ENCODE peak calls at places on chromosomes 13 and 19, in six cellular contexts. A is AG04450, Z is astrocyte of the cerebellum, I is heart right ventricle, D is fibroblast of mammary gland, J is endothelial cell. R is an unnamed sample.

GRCh38 chr13:31538067-31539042 is 201.0 kb upstream of the RXFP2 start:
- DNase-seq in A (no peak), Z (no peak), I (no peak), D (peak), J (peak), R (no peak)

GRCh38 chr13:109212630-109213029 is 573.8 kb downstream of the IRS2 start:
- DNase-seq in A (no peak), Z (no peak), I (no peak), D (no peak), J (no peak), R (no peak)

GRCh38 chr13:28459911-28460310 is 35.0 kb downstream of the FLT1 start:
- DNase-seq in A (no peak), Z (no peak), I (no peak), D (no peak), J (no peak), R (no peak)

GRCh38 chr19:56118666-56119584 is 2.2 kb downstream of the ZNF787 start:
- DNase-seq in A (no peak), Z (no peak), I (no peak), D (no peak), J (no peak), R (no peak)

GRCh38 chr19:46225558-46226004 is 4.0 kb upstream of the IGFL1 start:
- DNase-seq in A (no peak), Z (peak), I (no peak), D (peak), J (peak), R (no peak)

GRCh38 chr13:105937451-105937850 is 598.0 kb downstream of the EFNB2 start:
- DNase-seq in A (no peak), Z (no peak), I (no peak), D (no peak), J (peak), R (no peak)

GRCh38 chr13:105597573-105597972 is 937.9 kb downstream of the EFNB2 start:
- DNase-seq in A (no peak), Z (no peak), I (no peak), D (no peak), J (no peak), R (no peak)

GRCh38 chr19:15863272-15863671 is 34.6 kb downstream of the CYP4F2 start:
- DNase-seq in A (no peak), Z (no peak), I (no peak), D (no peak), J (no peak), R (no peak)

GRCh38 chr19:17424743-17425365 is 5.0 kb downstream of the MVB12A start:
- DNase-seq in A (no peak), Z (no peak), I (peak), D (peak), J (peak), R (no peak)

GRCh38 chr19:49534632-49535385 is 7.0 kb downstream of the RCN3 start:
- DNase-seq in A (no peak), Z (no peak), I (no peak), D (no peak), J (no peak), R (no peak)

GRCh38 chr19:44735011-44735410 is 13.5 kb upstream of the BCL3 start:
- DNase-seq in A (no peak), Z (no peak), I (no peak), D (no peak), J (no peak), R (no peak)

GRCh38 chr19:41871573-41872383 is 5.3 kb upstream of the CD79A start:
- DNase-seq in A (no peak), Z (no peak), I (no peak), D (no peak), J (no peak), R (no peak)

GRCh38 chr19:49906879-49907564 is 10.3 kb upstream of the IL4I1 start:
- DNase-seq in A (no peak), Z (no peak), I (no peak), D (no peak), J (no peak), R (no peak)

DNA sequence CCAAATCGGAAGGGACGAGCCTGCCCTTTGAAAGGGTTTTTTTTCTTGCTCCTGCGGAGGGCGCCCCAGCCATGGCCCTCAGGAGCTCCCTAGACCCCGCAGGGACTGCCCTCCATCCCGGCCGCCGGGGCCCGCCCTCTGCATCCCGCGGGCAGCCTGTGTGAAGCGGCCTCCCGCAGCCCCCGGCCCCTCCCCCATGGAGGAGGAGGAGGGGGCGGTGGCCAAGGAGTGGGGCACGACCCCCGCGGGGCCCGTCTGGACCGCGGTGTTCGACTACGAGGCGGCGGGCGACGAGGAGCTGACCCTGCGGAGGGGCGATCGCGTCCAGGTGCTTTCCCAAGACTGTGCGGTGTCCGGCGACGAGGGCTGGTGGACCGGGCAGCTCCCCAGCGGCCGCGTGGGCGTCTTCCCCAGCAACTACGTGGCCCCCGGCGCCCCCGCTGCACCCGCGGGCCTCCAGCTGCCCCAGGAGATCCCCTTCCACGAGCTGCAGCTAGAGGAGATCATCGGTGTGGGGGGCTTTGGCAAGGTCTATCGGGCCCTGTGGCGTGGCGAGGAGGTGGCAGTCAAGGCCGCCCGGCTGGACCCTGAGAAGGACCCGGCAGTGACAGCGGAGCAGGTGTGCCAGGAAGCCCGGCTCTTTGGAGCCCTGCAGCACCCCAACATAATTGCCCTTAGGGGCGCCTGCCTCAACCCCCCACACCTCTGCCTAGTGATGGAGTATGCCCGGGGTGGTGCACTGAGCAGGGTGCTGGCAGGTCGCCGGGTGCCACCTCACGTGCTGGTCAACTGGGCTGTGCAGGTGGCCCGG is 815 bp downstream of the MAP3K10 start:
- DNase-seq in A (no peak), Z (no peak), I (peak), D (peak), J (peak), R (no peak)
- TF ChIP-seq CTCF in A (no peak), Z (no peak), I (no peak), D (no peak), J (no peak), R (no peak)

GRCh38 chr13:41596190-41596589 is 138.8 kb downstream of the RGCC start:
- DNase-seq in A (no peak), Z (no peak), I (no peak), D (peak), J (no peak), R (no peak)
- TF ChIP-seq CTCF in A (peak), Z (peak), I (no peak), D (no peak), J (no peak), R (no peak)

DNA sequence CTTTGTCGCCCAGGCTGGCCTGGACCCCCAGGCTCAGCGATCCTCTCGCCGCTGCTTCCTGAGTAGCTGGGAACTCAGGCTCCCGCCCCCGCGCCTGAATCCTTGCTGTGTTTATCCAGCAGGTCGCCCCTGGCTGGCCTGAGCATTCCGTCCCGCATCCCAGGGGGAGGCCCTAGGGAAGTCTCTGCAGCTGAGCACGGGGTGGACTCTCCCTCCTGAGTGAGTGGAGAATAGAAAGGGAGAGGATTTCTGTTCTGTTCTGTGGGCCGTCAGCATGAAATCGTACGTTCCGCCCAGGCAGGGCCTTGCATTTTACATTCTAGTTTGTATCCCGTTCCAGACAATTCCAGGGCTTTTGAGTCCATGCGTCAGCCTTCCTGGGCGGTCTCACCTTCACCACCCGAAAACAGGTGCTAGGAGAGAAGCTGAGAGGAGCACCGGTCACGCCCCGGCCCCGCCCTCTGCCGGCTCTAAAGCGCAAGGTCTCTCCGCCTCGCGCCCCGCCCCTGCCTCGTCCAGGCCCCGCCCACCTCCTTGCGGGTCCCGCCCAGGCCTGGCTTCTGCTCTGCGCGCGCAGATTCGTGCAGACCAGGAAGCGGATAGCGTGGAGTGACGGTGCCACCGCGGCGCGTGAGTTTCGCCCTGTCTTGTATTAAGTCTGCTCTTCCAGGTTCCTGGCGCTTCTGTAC is at the start of gene ZNF761:
- DNase-seq in A (peak), Z (peak), I (peak), D (peak), J (peak), R (peak)
- TF ChIP-seq CTCF in A (peak), Z (peak), I (peak), D (no peak), J (no peak), R (peak)

GRCh38 chr13:44438234-44438579 is 64.6 kb downstream of the SERP2 start:
- DNase-seq in A (no peak), Z (no peak), I (no peak), D (no peak), J (no peak), R (no peak)
- TF ChIP-seq CTCF in A (no peak), Z (no peak), I (no peak), D (no peak), J (peak), R (no peak)

DNA sequence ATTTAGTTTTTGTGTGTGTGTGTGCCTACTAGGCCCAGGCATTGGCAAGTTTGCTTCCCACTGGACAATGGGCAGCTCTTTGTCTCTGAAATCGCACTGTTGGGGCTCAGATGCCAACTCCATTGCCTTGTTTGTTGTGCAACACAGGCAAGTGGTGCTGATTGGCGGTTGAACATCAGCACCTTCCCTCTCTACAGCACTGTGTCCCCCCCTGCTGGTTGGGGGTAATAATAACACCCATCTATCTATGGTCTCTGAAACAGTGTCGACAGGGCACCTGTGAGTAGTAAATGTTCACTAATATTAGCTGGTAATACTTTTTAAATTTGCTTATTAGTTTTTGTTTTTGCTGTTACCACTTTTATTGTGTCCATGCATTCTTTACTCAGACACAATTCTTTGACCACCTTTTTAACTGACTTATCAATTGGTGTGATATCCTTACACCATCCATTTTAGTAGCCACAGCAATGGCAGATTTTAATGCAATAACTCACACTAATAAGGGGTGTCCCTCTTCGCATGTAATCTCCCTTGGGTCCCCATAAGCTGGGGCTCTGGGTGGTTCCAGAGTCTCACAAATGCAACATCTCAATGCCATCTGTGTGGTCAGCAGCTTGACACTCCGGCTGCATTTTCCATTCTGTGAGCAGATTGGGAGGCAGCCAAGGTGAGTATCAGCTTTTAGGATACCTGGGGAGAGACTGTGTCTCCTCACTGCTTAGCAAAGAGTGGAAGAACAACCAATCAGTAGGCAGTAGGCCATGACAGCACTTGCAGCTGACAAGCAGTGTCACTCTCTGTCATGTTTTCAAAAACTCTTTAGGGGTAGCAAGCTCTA is 47.7 kb upstream of the UQCRFS1 start:
- DNase-seq in A (no peak), Z (no peak), I (no peak), D (peak), J (peak), R (no peak)
- TF ChIP-seq CTCF in A (peak), Z (peak), I (peak), D (peak), J (peak), R (peak)